ENCODE peak calls at places on chromosome 10, in six cellular contexts. Z is left lobe of liver, O is AG04450, M is NCI-H2081, S is psoas muscle, J is nephron progenitor cell. E is an unnamed sample.

GRCh38 chr10:132249232-132249724 is 58.5 kb downstream of the STK32C start:
- DNase-seq in M (no peak), Z (no peak), O (no peak), J (no peak), S (no peak), E (no peak)

GRCh38 chr10:72104472-72105097 is 16.2 kb upstream of the SPOCK2 start:
- DNase-seq in J (no peak), S (no peak), M (no peak), Z (no peak), O (no peak), E (no peak)

GRCh38 chr10:13102002-13102794 is 2.2 kb downstream of the OPTN start:
- DNase-seq in S (peak; percentile 72), M (no peak), J (no peak), Z (peak; percentile 83), O (no peak), E (no peak)

GRCh38 chr10:63236113-63236935 is 103.2 kb downstream of the NRBF2 start:
- DNase-seq in S (no peak), M (no peak), J (no peak), O (peak; percentile 80), Z (no peak), E (no peak)

GRCh38 chr10:133565441-133566294 is at the start of gene SYCE1:
- DNase-seq in S (no peak), Z (peak; percentile 78), J (no peak), O (no peak), M (no peak), E (no peak)

GRCh38 chr10:116683821-116684220 is 58.5 kb downstream of the HSPA12A start:
- DNase-seq in O (no peak), S (no peak), M (peak; percentile 36), Z (no peak), J (no peak), E (no peak)

GRCh38 chr10:115762029-115762428 is 511.0 kb downstream of the GFRA1 start:
- DNase-seq in S (no peak), M (no peak), Z (no peak), O (no peak), J (no peak), E (no peak)

GRCh38 chr10:100805543-100806355 is 60.4 kb downstream of the PAX2 start:
- DNase-seq in Z (no peak), S (no peak), O (no peak), J (no peak), M (no peak), E (no peak)

GRCh38 chr10:98748298-98748697 is 301.6 kb upstream of the HPS1 start:
- DNase-seq in M (no peak), J (peak; percentile 7), Z (no peak), O (peak; percentile 6), S (no peak), E (no peak)

GRCh38 chr10:83553366-83553765 is 585.9 kb upstream of the GHITM start:
- DNase-seq in S (no peak), O (no peak), M (no peak), J (no peak), Z (no peak), E (no peak)

GRCh38 chr10:133471300-133472109 is 17.8 kb downstream of the SCART1 start:
- DNase-seq in S (no peak), O (no peak), Z (no peak), J (no peak), M (no peak), E (no peak)

GRCh38 chr10:45152726-45153125 is 152.0 kb downstream of the ZNF22 start:
- DNase-seq in J (no peak), S (no peak), O (no peak), Z (no peak), M (no peak), E (no peak)

GRCh38 chr10:126630225-126630624 is 40.3 kb downstream of the C10orf90 start:
- DNase-seq in Z (no peak), J (no peak), O (no peak), S (no peak), M (no peak), E (no peak)

GRCh38 chr10:114577133-114577532 is 80.9 kb downstream of the ABLIM1 start:
- DNase-seq in S (no peak), J (no peak), O (peak; percentile 56), M (no peak), Z (no peak), E (no peak)

GRCh38 chr10:50522908-50523307 is 100.8 kb downstream of the SGMS1 start:
- DNase-seq in O (no peak), Z (no peak), M (no peak), S (no peak), J (no peak), E (no peak)

GRCh38 chr10:96473866-96474265 is 39.9 kb downstream of the TLL2 start:
- DNase-seq in J (no peak), M (no peak), Z (no peak), S (no peak), O (no peak), E (no peak)

GRCh38 chr10:52115823-52116222 is 198.3 kb upstream of the DKK1 start:
- DNase-seq in S (no peak), J (no peak), O (no peak), Z (no peak), M (no peak), E (no peak)

GRCh38 chr10:18542832-18543231 is 108.6 kb downstream of the NSUN6 start:
- DNase-seq in Z (no peak), M (no peak), S (no peak), O (peak; percentile 68), J (no peak), E (no peak)

GRCh38 chr10:133009218-133009954 is 67.0 kb upstream of the CFAP46 start:
- DNase-seq in O (no peak), Z (no peak), M (no peak), S (peak; percentile 80), J (no peak), E (no peak)

GRCh38 chr10:112137381-112137987 is 46.1 kb downstream of the GPAM start:
- DNase-seq in M (peak; percentile 30), S (peak; percentile 79), O (peak; percentile 16), J (peak; percentile 93), Z (peak; percentile 67), E (no peak)

GRCh38 chr10:5446390-5446926 is 34.1 kb downstream of the NET1 start:
- DNase-seq in Z (peak; percentile 97), S (peak; percentile 93), M (peak; percentile 83), J (peak; percentile 96), O (peak; percentile 54), E (peak; percentile 96)

GRCh38 chr10:67327626-67328535 is 368.1 kb downstream of the CTNNA3 start:
- DNase-seq in M (no peak), J (no peak), Z (no peak), S (peak; percentile 38), O (no peak), E (no peak)

GRCh38 chr10:110110338-110110737 is 97.1 kb upstream of the MXI1 start:
- DNase-seq in J (no peak), O (no peak), Z (no peak), M (no peak), S (no peak), E (no peak)

GRCh38 chr10:9608592-9608991 is 1409.1 kb upstream of the CELF2 start:
- DNase-seq in J (no peak), M (no peak), O (no peak), S (no peak), Z (no peak), E (no peak)